ENCODE peak calls at places on chromosomes 16 and 17, in six cellular contexts. L is ascending aorta; B is ovary; C is CD8-positive, alpha-beta memory T cell; W is K562; S is SJSA1. A is an unnamed sample. For H3K27me3 and H3K4me1, the result is how much of the 10 kb centered on the place peaks cover.

GRCh38 chr16:71669926-71670536 is 44.0 kb downstream of the MARVELD3 start:
- DNase-seq in C (no peak), B (no peak), S (no peak), W (no peak), L (no peak), A (no peak)

GRCh38 chr16:87931504-87931903 is 4.8 kb downstream of the CA5A start:
- DNase-seq in S (no peak), L (no peak), B (no peak), W (peak), C (no peak), A (peak)

GRCh38 chr16:69463876-69464275 is 39.5 kb downstream of the CYB5B start:
- DNase-seq in B (no peak), S (no peak), L (no peak), W (no peak), C (no peak), A (no peak)

GRCh38 chr16:30004424-30004776 is 6.4 kb downstream of the DOC2A start:
- DNase-seq in C (no peak), B (no peak), L (no peak), W (no peak), S (no peak), A (peak)

GRCh38 chr16:4805231-4805630 is 2.8 kb upstream of the ROGDI start:
- DNase-seq in B (no peak), W (no peak), L (no peak), S (no peak), C (no peak), A (no peak)

GRCh38 chr17:82257473-82257872 is 16.0 kb downstream of the CSNK1D start:
- DNase-seq in B (no peak), W (no peak), C (peak), S (peak), L (no peak), A (peak)

GRCh38 chr17:49787932-49788442 is 494 bp upstream of the KAT7 start:
- DNase-seq in L (no peak), C (peak), W (no peak), S (no peak), B (no peak), A (no peak)

GRCh38 chr17:59561042-59561441 is 4.4 kb upstream of the DHX40 start:
- DNase-seq in L (no peak), W (peak), S (no peak), B (no peak), C (no peak), A (peak)

GRCh38 chr16:4677390-4677789 is 16.0 kb upstream of the NUDT16L1 start:
- DNase-seq in W (no peak), C (no peak), B (no peak), L (no peak), S (no peak), A (no peak)

GRCh38 chr17:50681260-50682200 is 26.2 kb downstream of the ANKRD40 start:
- DNase-seq in L (no peak), S (peak), W (peak), B (peak), C (no peak), A (peak)

GRCh38 chr16:3934491-3935185 is 54.1 kb upstream of the CREBBP start:
- DNase-seq in B (no peak), L (no peak), C (no peak), W (no peak), S (no peak), A (no peak)

GRCh38 chr17:20071824-20072691 is 62.9 kb downstream of the SPECC1 start:
- DNase-seq in C (no peak), L (no peak), S (no peak), W (no peak), B (no peak), A (no peak)

GRCh38 chr17:35315283-35315682 is 58.1 kb downstream of the SLFN11 start:
- DNase-seq in C (no peak), L (peak), S (peak), B (peak), W (peak), A (no peak)

GRCh38 chr17:44307387-44308186 is 814 bp upstream of the RUNDC3A start:
- DNase-seq in C (no peak), W (no peak), S (no peak), L (no peak), B (peak), A (peak)

GRCh38 chr17:55390364-55390977 is 31.2 kb downstream of the MMD start:
- DNase-seq in L (no peak), C (no peak), W (no peak), S (no peak), B (no peak), A (no peak)

GRCh38 chr17:58337126-58337599 is 8.6 kb upstream of the TSPOAP1 start:
- DNase-seq in L (no peak), W (no peak), B (no peak), S (no peak), C (no peak), A (no peak)

GRCh38 chr16:9159839-9160550 is 68.6 kb downstream of the HAPSTR1 start:
- DNase-seq in S (peak), B (no peak), W (peak), L (no peak), C (no peak), A (peak)

GRCh38 chr17:28402844-28403243 is 3.2 kb downstream of the SLC46A1 start:
- DNase-seq in S (no peak), W (no peak), B (no peak), C (no peak), L (peak), A (no peak)

GRCh38 chr17:8789743-8790142 is 9.4 kb downstream of the MFSD6L start:
- DNase-seq in W (no peak), C (no peak), L (no peak), B (no peak), S (no peak), A (no peak)

GRCh38 chr16:322476-323143 is 29.9 kb downstream of the AXIN1 start:
- DNase-seq in S (no peak), W (no peak), B (no peak), L (no peak), C (no peak), A (no peak)

GRCh38 chr16:321532-321931 is 31.0 kb downstream of the AXIN1 start:
- DNase-seq in B (no peak), S (no peak), W (no peak), C (no peak), L (no peak), A (no peak)

GRCh38 chr16:324201-324450 is 28.4 kb downstream of the AXIN1 start:
- DNase-seq in B (no peak), L (no peak), S (no peak), C (no peak), W (no peak), A (no peak)

GRCh38 chr16:325375-326155 is 27.0 kb downstream of the AXIN1 start:
- DNase-seq in L (no peak), W (no peak), C (no peak), B (no peak), S (no peak), A (no peak)

DNA sequence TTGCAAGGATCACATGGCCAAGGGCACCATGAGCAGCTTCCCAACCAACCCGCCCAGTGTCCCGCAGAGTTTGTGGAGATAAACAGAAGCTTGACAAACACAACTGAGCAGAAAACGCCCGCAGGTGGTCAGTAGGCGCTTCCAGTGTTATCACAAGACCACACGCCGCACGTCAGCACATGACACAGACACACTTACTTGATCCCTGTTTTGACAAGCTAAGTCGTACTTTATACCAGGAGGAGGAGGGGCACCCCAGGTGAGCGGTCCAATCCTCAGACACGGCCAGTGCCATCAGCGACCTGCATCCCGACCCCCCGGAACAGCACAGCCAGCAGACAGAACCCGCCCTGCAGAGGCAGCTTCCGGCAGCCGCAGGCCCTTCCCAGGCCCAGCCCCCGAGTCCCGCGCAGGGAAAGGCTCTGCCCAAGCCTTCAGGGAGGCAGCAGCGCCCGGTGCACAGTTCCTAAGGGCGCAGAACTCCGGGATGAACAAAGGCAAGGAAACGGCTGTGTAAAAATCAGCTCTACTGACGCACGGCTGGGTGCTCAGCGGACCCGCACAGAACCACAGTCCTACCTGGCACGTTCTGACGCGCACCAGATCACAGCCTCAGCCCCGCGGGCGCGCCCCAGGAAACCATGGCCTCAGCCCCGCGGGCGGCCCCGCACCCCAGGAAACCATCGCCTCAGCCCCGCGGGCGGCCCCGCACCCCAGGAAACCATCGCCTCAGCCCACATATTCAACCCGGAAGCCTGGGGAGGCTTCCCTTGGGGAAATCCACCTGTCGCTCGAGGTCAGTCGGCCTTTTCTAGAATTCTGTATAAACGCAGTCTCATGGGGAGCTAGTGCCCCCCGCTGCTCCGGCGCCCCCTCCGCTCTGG is 27.8 kb downstream of the AXIN1 start:
- DNase-seq in W (peak), S (no peak), B (no peak), L (no peak), C (peak), A (no peak)
- H3K4me3 ChIP-seq in W (peak), S (no peak), B (no peak), L (peak), C (peak), A (no peak)

DNA sequence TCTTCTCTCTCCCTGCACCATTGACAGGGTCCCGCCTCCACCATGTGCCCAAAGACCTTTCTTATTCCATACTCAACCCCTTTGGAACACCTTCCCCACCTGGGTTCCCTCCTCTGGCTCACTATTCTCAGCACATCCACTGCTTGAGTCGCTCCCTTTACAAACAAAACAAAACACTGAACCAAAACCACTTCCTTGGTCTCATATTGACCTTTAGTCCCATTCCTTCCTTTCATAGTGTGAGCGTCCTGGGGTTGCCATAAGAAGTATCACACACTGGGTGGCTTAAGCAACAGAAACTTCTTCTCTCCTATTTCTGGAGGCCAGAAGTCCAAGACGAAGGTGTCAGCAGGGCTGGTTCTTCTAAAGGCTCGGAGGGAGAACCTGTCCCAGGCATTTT is 6.1 kb upstream of the TNRC6C start:
- DNase-seq in C (no peak), B (no peak), L (no peak), S (no peak), W (no peak), A (no peak)
- H3K27me3 ChIP-seq in C (under half), B (under half), L (under half), S (under half), W (half or more), A (under half)

GRCh38 chr17:76543482-76544122 is 3.8 kb downstream of the PRCD start:
- DNase-seq in C (no peak), B (no peak), L (no peak), S (no peak), W (no peak), A (no peak)

GRCh38 chr17:76544916-76545365 is 5.1 kb downstream of the PRCD start:
- DNase-seq in B (no peak), S (no peak), L (no peak), C (no peak), W (no peak), A (no peak)

GRCh38 chr17:76545918-76546555 is 6.2 kb downstream of the PRCD start:
- DNase-seq in C (no peak), S (no peak), B (no peak), W (no peak), L (no peak), A (no peak)

GRCh38 chr17:76542984-76543383 is 3.1 kb downstream of the PRCD start:
- DNase-seq in W (no peak), C (no peak), S (no peak), L (no peak), B (no peak), A (peak)

DNA sequence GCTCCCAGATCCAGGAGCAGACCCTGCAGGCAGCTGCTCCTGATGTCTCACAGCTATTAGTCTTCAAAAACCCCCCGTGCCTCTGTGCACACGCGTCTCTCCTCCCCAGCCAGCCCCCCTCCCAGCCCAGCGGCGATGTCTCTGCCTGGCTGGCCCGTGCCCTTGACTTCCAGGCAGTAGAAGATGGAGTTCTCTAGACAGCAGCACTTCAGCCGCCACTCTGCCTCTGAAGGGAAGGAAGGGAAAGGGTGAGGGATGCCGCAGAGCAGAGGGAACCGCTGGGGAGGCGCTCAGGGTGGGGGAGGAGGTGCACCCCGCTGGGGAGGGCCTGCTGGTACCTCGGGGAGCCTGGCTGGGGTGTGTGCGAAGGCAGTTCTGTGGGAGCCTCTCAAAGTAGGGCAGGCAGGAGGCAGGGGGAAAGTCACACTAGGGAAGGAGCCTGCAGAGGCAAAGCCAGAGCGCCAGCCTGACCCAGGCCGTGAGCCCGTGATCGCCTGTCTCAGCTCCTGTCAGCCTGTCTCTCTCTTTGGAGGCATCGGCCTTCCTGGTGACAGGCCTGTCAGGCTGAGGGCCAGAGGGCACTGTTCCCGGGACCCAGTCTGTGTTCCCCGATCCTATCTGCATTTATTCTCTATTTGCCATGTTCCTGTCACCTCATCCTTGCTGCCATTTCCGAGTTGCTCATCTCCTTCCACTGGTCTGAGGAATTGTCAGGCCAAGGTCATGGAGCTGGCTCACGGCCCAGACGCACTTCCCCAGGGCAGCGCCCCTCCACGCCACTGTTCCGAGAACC is 4.5 kb downstream of the PRCD start:
- DNase-seq in C (no peak), B (peak), L (no peak), W (no peak), S (no peak), A (peak)
- H3K4me1 ChIP-seq in C (under half), B (under half), L (under half), W (half or more), S (under half), A (under half)

DNA sequence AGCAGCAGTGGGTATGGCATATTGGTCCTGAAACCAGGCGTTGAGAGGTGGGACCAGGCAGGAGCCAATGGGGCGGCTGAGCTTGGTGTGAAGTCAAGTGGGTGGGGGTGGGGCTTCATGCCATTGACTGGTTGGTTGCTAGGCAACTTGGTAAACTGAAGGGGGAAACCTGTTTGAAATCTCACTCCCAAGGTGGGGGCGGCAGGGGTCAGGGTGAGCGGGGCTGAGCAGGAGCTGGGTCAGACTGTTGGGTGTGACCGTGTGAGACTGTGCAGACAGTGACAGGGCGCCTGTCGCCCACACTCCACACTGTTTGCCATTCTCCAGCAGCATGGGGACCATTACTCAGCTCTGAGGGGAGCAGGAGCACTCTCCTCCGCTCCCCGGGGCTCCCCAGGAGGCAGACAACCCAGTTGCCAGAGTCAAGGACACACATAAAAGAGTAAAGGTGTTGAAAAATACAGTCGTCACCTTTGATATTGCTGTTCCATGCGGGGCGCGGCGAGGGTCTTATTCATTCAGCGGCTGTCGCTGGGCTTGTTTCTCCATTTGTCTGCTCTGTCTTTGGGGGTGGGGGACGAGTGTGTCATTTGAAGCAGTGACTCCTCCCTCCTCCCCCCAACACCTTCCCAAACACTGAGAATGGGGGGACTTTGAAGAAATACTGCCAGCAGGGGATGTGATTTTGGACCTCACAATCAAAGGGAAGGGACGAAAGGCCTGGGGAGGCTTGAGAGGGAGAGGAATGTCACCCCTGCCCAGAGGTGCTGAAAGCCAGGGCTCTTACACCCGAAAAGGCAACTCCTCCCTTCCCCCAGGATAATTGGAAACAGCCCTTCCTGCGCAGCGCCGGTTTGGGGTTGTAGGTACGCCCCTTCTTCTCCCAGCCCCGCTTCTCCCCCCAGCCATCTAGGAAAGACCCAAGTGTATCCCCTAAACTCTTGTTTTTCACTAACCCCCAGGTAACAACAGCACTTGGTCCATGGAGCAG is 1.1 kb upstream of the EFNB3 start:
- DNase-seq in B (no peak), C (no peak), S (no peak), L (no peak), W (peak), A (peak)
- H3K4me3 ChIP-seq in B (no peak), C (no peak), S (no peak), L (no peak), W (no peak), A (no peak)

GRCh38 chr17:74402070-74402469 is 29.8 kb upstream of the GPRC5C start:
- DNase-seq in L (no peak), C (no peak), B (no peak), W (no peak), S (no peak), A (no peak)
- H3K27me3 ChIP-seq in L (under half), C (under half), B (under half), W (under half), S (under half), A (under half)

GRCh38 chr17:17815062-17815406 is 21.8 kb downstream of the SREBF1 start:
- DNase-seq in B (no peak), L (no peak), S (no peak), C (no peak), W (no peak), A (no peak)

GRCh38 chr17:17814162-17815061 is 22.4 kb downstream of the SREBF1 start:
- DNase-seq in S (no peak), B (no peak), L (no peak), W (no peak), C (no peak), A (no peak)

GRCh38 chr17:17816240-17816814 is 20.5 kb downstream of the SREBF1 start:
- DNase-seq in S (no peak), L (no peak), C (no peak), W (no peak), B (no peak), A (no peak)

GRCh38 chr17:17816831-17817551 is 19.8 kb downstream of the SREBF1 start:
- DNase-seq in L (no peak), W (no peak), B (no peak), S (no peak), C (no peak), A (no peak)

DNA sequence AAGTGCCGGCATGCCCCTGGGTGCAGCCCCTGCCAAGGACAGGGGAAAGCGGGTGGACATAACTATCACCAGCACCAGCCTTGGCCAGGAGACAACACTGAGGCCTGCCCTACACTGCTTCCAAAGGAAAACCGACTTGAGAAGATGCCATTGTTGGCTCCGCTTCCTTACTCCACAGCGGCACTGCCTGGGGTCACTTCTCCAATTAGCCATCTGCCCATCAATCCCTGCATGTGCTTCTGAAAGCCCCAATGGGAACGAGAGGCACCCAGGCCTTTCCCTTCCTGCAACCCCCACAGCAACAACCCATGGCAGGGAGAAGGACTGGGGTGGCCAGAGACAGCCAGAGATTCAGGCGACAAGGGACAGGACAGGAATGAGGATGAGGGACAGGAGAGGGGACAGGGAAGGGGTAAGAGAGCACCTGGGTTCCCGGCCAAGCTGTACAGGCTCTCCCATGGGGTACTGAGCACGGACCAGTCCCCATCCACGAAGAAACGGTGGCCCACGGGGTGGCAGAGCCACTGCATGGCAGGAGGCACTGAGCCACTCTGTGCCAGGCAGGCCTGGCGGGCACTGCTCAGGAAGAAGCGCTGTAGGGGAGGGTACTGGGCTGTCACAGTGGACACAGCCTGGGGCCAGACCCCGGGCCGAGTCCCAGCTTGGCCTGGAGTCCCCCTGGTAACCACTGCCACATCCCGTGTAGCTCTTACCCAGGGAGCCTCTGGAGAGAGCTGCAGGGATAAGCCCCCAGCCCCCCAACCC is 21.2 kb downstream of the SREBF1 start:
- DNase-seq in W (no peak), S (no peak), L (no peak), C (no peak), B (no peak), A (no peak)
- H3K4me1 ChIP-seq in W (half or more), S (under half), L (under half), C (under half), B (under half), A (under half)

GRCh38 chr16:75527825-75528299 is 8.0 kb downstream of the CHST5 start:
- DNase-seq in B (no peak), S (no peak), C (no peak), W (no peak), L (no peak), A (no peak)

GRCh38 chr16:75529056-75529905 is 6.6 kb downstream of the CHST5 start:
- DNase-seq in B (no peak), C (no peak), S (no peak), L (no peak), W (no peak), A (no peak)

GRCh38 chr16:75529959-75530358 is 5.9 kb downstream of the CHST5 start:
- DNase-seq in L (no peak), W (no peak), C (no peak), B (no peak), S (no peak), A (no peak)

GRCh38 chr16:75526032-75526790 is 9.7 kb downstream of the CHST5 start:
- DNase-seq in L (no peak), B (no peak), W (no peak), S (no peak), C (no peak), A (no peak)
- H3K4me3 ChIP-seq in L (no peak), B (no peak), W (no peak), S (no peak), C (no peak), A (no peak)

GRCh38 chr17:48540213-48540612 is 4.7 kb downstream of the HOXB2 start:
- DNase-seq in S (no peak), L (no peak), B (no peak), W (no peak), C (no peak), A (no peak)
- H3K27me3 ChIP-seq in S (under half), L (under half), B (under half), W (under half), C (under half), A (half or more)